ENCODE peak calls at places on chromosomes 11 and 22, in six cellular contexts. H, Y, C, S, E and K are unnamed samples.
A peak's percentile ranks its signal among the peaks of the same experiment; 100 is the strongest.

GRCh38 chr11:26443617-26444016 is 111.7 kb downstream of the ANO3 start:
- DNase-seq in H (no peak), Y (no peak), C (no peak), S (no peak), E (no peak), K (no peak)

GRCh38 chr11:30960387-30960992 is 374.3 kb upstream of the MPPED2 start:
- DNase-seq in H (peak; percentile 44), Y (peak; percentile 14), C (peak; percentile 47), S (peak; percentile 6), E (no peak), K (peak; percentile 53)

GRCh38 chr11:128497057-128497957 is 90.1 kb downstream of the ETS1 start:
- DNase-seq in H (no peak), Y (peak; percentile 47), C (peak; percentile 99), S (no peak), E (peak; percentile 87), K (no peak)

GRCh38 chr11:74444173-74444832 is 23.0 kb downstream of the KCNE3 start:
- DNase-seq in H (no peak), Y (no peak), C (no peak), S (no peak), E (no peak), K (no peak)

GRCh38 chr11:80186687-80187086 is 745.9 kb upstream of the TENM4 start:
- DNase-seq in H (no peak), Y (no peak), C (no peak), S (no peak), E (no peak), K (no peak)

GRCh38 chr11:97860237-97860636 is 1160.5 kb upstream of the CNTN5 start:
- DNase-seq in H (no peak), Y (no peak), C (no peak), S (no peak), E (no peak), K (no peak)

GRCh38 chr11:7154881-7155344 is 66.1 kb downstream of the RBMXL2 start:
- DNase-seq in H (no peak), Y (no peak), C (no peak), S (no peak), E (no peak), K (no peak)

GRCh38 chr11:96579642-96580041 is 189.8 kb downstream of the JRKL start:
- DNase-seq in H (no peak), Y (no peak), C (no peak), S (no peak), E (no peak), K (no peak)

GRCh38 chr11:1988174-1988573 is 9.5 kb downstream of the H19 start:
- DNase-seq in H (no peak), Y (no peak), C (no peak), S (no peak), E (no peak), K (no peak)

GRCh38 chr11:80167766-80168165 is 726.9 kb upstream of the TENM4 start:
- DNase-seq in H (no peak), Y (no peak), C (no peak), S (no peak), E (no peak), K (no peak)

GRCh38 chr11:15933896-15934625 is 422.3 kb downstream of the SOX6 start:
- DNase-seq in H (no peak), Y (no peak), C (peak; percentile 58), S (no peak), E (no peak), K (no peak)

GRCh38 chr11:112835556-112835955 is 125.7 kb upstream of the NCAM1 start:
- DNase-seq in H (no peak), Y (no peak), C (no peak), S (no peak), E (no peak), K (no peak)

GRCh38 chr11:16605440-16605970 is 132.9 kb upstream of the C11orf58 start:
- DNase-seq in H (no peak), Y (no peak), C (peak; percentile 44), S (peak; percentile 63), E (no peak), K (peak; percentile 12)

GRCh38 chr11:65604258-65604657 is 8.7 kb upstream of the KCNK7 start:
- DNase-seq in H (no peak), Y (no peak), C (no peak), S (no peak), E (no peak), K (no peak)

GRCh38 chr11:113531575-113532451 is 56.6 kb upstream of the DRD2 start:
- DNase-seq in H (no peak), Y (no peak), C (no peak), S (no peak), E (no peak), K (no peak)

GRCh38 chr11:63563201-63564055 is at the start of gene PLAAT2:
- DNase-seq in H (no peak), Y (no peak), C (no peak), S (no peak), E (no peak), K (no peak)

DNA sequence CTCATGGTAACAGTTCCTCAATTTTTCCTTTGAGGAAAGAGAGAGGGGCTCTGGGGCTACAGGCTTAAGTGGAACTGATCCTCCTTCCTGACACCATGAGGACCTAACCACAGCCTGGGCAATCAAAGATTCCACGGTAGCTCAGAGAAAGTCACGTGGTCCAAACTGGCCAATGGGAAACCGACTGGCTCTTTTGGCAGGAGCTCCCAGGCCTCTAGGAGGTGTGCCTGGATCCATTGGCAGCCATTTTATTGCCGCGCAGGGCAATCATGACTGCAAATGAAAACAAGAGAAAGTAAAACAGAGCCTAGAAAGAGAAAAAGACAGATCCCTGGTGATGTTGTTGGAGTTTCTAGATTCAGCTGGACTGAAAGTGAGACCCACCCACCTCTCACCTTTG is 27.3 kb upstream of the ASPHD2 start:
- DNase-seq in H (no peak), Y (no peak), C (no peak), S (peak; percentile 72), E (no peak), K (no peak)
- TF ChIP-seq BHLHE40 in H (no peak), Y (no peak), C (no peak), S (no peak), E (no peak), K (no peak)

GRCh38 chr11:126115820-126116319 is 53.2 kb upstream of the CDON start:
- DNase-seq in H (peak; percentile 93), Y (peak; percentile 81), C (peak; percentile 95), S (peak; percentile 23), E (no peak), K (peak; percentile 68)
- TF ChIP-seq BHLHE40 in H (peak; percentile 94), Y (no peak), C (peak; percentile 98), S (no peak), E (no peak), K (no peak)

DNA sequence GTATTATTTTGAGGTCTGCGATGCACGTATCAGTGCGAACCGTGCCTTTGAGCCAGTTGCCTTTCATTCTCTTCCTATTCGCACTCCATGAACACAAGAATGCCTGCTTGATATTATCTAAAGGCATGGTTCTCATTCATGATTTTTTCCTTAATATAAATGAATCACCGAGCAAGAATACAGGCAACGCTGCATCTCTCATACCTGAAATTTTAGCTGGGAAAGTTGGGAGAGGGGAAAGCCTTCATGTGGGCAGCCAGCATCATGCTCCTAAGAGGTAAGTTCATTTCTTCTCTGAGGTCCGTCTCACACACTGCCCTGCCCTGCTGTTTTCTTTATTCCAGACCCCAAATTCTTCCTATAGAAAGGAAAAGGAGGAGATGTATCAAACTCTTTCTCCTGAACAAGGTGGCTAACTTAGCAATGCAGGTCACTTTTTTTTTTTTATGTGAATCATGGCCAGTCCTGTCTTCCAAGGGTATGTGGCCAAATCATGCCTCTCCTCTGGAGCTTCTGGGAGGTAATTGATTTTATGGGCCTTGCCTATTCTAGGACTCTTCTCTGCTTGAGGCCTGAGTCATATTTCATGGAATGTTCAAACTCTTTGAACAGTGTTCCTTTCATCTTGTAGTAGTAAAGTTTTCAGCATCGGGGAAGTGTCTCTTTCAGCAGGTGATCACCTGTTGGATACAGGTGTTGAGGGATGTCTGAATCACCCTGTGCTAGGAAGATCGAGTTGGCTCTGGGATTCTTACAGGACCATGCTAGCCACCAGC is 3.2 kb downstream of the GLB1L2 start:
- DNase-seq in H (no peak), Y (no peak), C (no peak), S (no peak), E (no peak), K (no peak)
- TF ChIP-seq BHLHE40 in H (no peak), Y (no peak), C (no peak), S (no peak), E (no peak), K (no peak)

GRCh38 chr11:20599424-20600346 is at the start of gene SLC6A5:
- DNase-seq in H (peak; percentile 25), Y (peak; percentile 24), C (peak; percentile 19), S (peak; percentile 73), E (no peak), K (peak; percentile 70)
- TF ChIP-seq BHLHE40 in H (no peak), Y (no peak), C (no peak), S (no peak), E (no peak), K (no peak)

GRCh38 chr11:76623171-76623883 is 47.2 kb downstream of the LRRC32 start:
- DNase-seq in H (no peak), Y (no peak), C (peak; percentile 72), S (peak; percentile 55), E (no peak), K (no peak)
- TF ChIP-seq BHLHE40 in H (no peak), Y (no peak), C (no peak), S (no peak), E (no peak), K (no peak)